ENCODE peak calls at places on chromosome 12, in seven cellular contexts. U, T, G, E, J, C and W are unnamed samples.

GRCh38 chr12:117470804-117471203 is 109.4 kb upstream of the NOS1 start:
- DNase-seq in U (no peak), T (no peak), G (no peak), E (no peak), J (no peak), C (no peak), W (no peak)

GRCh38 chr12:113948151-113948914 is 17.8 kb downstream of the RBM19 start:
- DNase-seq in U (no peak), T (no peak), G (no peak), E (no peak), J (no peak), C (no peak), W (no peak)

GRCh38 chr12:106954462-106955376 is 988 bp upstream of the TMEM263 start:
- DNase-seq in U (no peak), T (peak), G (peak), E (no peak), J (no peak), C (no peak), W (peak)

GRCh38 chr12:57033428-57033827 is 16.5 kb downstream of the MYO1A start:
- DNase-seq in U (no peak), T (no peak), G (no peak), E (no peak), J (peak), C (no peak), W (no peak)

GRCh38 chr12:52836042-52836466 is 1.9 kb upstream of the KRT79 start:
- DNase-seq in U (peak), T (no peak), G (peak), E (no peak), J (peak), C (no peak), W (no peak)

GRCh38 chr12:46382974-46383653 is 10.5 kb upstream of the SLC38A2 start:
- DNase-seq in U (peak), T (peak), G (peak), E (peak), J (peak), C (peak), W (peak)

GRCh38 chr12:53728206-53728605 is 954 bp upstream of the CALCOCO1 start:
- DNase-seq in U (no peak), T (no peak), G (no peak), E (no peak), J (no peak), C (no peak), W (no peak)

GRCh38 chr12:51318846-51319570 is 5.0 kb downstream of the BIN2 start:
- DNase-seq in U (peak), T (no peak), G (no peak), E (no peak), J (no peak), C (no peak), W (no peak)

GRCh38 chr12:19323768-19324167 is 115.5 kb upstream of the AEBP2 start:
- DNase-seq in U (no peak), T (no peak), G (no peak), E (no peak), J (no peak), C (no peak), W (no peak)

GRCh38 chr12:108766294-108766693 is 35.0 kb upstream of the CORO1C start:
- DNase-seq in U (no peak), T (no peak), G (no peak), E (no peak), J (no peak), C (no peak), W (no peak)

GRCh38 chr12:93984005-93984404 is 164.4 kb upstream of the PLXNC1 start:
- DNase-seq in U (no peak), T (no peak), G (no peak), E (no peak), J (no peak), C (no peak), W (no peak)

GRCh38 chr12:14853966-14854365 is 10.6 kb upstream of the ART4 start:
- DNase-seq in U (no peak), T (no peak), G (no peak), E (no peak), J (no peak), C (no peak), W (no peak)

GRCh38 chr12:70971395-70971794 is 50.9 kb upstream of the PTPRR start:
- DNase-seq in U (no peak), T (no peak), G (peak), E (no peak), J (peak), C (no peak), W (no peak)

GRCh38 chr12:16359512-16360491 is 12.4 kb downstream of the MGST1 start:
- DNase-seq in U (no peak), T (no peak), G (peak), E (no peak), J (peak), C (peak), W (peak)

GRCh38 chr12:104581000-104581570 is 124.3 kb downstream of the CHST11 start:
- DNase-seq in U (no peak), T (no peak), G (no peak), E (no peak), J (no peak), C (no peak), W (no peak)

GRCh38 chr12:69993433-69993832 is 168.4 kb downstream of the MYRFL start:
- DNase-seq in U (no peak), T (no peak), G (no peak), E (no peak), J (no peak), C (no peak), W (no peak)

GRCh38 chr12:71045781-71046180 is 112.0 kb downstream of the TSPAN8 start:
- DNase-seq in U (no peak), T (no peak), G (peak), E (peak), J (peak), C (no peak), W (no peak)

GRCh38 chr12:13088503-13088902 is 15.0 kb downstream of the GSG1 start:
- DNase-seq in U (no peak), T (no peak), G (no peak), E (no peak), J (no peak), C (no peak), W (no peak)

GRCh38 chr12:34333337-34333736 is 311.0 kb downstream of the ALG10 start:
- DNase-seq in U (no peak), T (no peak), G (no peak), E (no peak), J (no peak), C (no peak), W (no peak)

GRCh38 chr12:100755186-100755585 is 39.4 kb upstream of the ANO4 start:
- DNase-seq in U (no peak), T (no peak), G (peak), E (no peak), J (peak), C (no peak), W (no peak)

GRCh38 chr12:837548-837947 is 85.2 kb downstream of the WNK1 start:
- DNase-seq in U (no peak), T (no peak), G (no peak), E (no peak), J (no peak), C (no peak), W (no peak)

GRCh38 chr12:110256780-110257431 is 24.1 kb upstream of the ATP2A2 start:
- DNase-seq in U (no peak), T (no peak), G (no peak), E (no peak), J (no peak), C (no peak), W (no peak)

GRCh38 chr12:63420206-63420644 is 248.1 kb downstream of the DPY19L2 start:
- DNase-seq in U (no peak), T (no peak), G (peak), E (peak), J (peak), C (peak), W (peak)

GRCh38 chr12:116582610-116583009 is 23.4 kb downstream of the MAP1LC3B2 start:
- DNase-seq in U (no peak), T (no peak), G (peak), E (no peak), J (no peak), C (no peak), W (no peak)

GRCh38 chr12:93804392-93805179 is 127.4 kb downstream of the CRADD start:
- DNase-seq in U (no peak), T (no peak), G (no peak), E (no peak), J (peak), C (no peak), W (no peak)

GRCh38 chr12:12244341-12244740 is 22.5 kb downstream of the LRP6 start:
- DNase-seq in U (no peak), T (no peak), G (no peak), E (no peak), J (no peak), C (no peak), W (no peak)

GRCh38 chr12:94674835-94675234 is 24.5 kb upstream of the TMCC3 start:
- DNase-seq in U (no peak), T (no peak), G (no peak), E (no peak), J (no peak), C (no peak), W (no peak)

GRCh38 chr12:105862163-105862821 is 276.5 kb downstream of the NUAK1 start:
- DNase-seq in U (no peak), T (peak), G (no peak), E (no peak), J (no peak), C (no peak), W (no peak)

GRCh38 chr12:98741615-98742265 is 96.7 kb downstream of the APAF1 start:
- DNase-seq in U (no peak), T (no peak), G (peak), E (no peak), J (no peak), C (no peak), W (no peak)

GRCh38 chr12:110266381-110266909 is 14.6 kb upstream of the ATP2A2 start:
- DNase-seq in U (no peak), T (no peak), G (no peak), E (no peak), J (no peak), C (no peak), W (no peak)